ENCODE peak calls at places on chromosomes 13 and 19, in ten cellular contexts. One of them, this sample, is unnamed.

GRCh38 chr19:52585101-52585500 is 15.0 kb downstream of the ZNF701 start:
- DNase-seq in left ventricle myocardium inferior: no peak
- DNase-seq in brain microvascular endothelial cell: no peak
- DNase-seq in ascending aorta: no peak
- DNase-seq in mucosa of descending colon: no peak
- DNase-seq in NCI-H2081: no peak
- DNase-seq in T-helper 9 cell: no peak
- DNase-seq in AG04450: no peak
- DNase-seq in NB4: no peak
- DNase-seq in hepatic stellate cell: no peak
- DNase-seq in this sample: no peak

GRCh38 chr19:5255602-5256231 is 84.9 kb downstream of the PTPRS start:
- DNase-seq in left ventricle myocardium inferior: no peak
- DNase-seq in brain microvascular endothelial cell: no peak
- DNase-seq in ascending aorta: no peak
- DNase-seq in mucosa of descending colon: no peak
- DNase-seq in NCI-H2081: no peak
- DNase-seq in T-helper 9 cell: no peak
- DNase-seq in AG04450: no peak
- DNase-seq in NB4: no peak
- DNase-seq in hepatic stellate cell: no peak
- DNase-seq in this sample: no peak

GRCh38 chr19:5961969-5962945 is 15.7 kb downstream of the RANBP3 start:
- DNase-seq in left ventricle myocardium inferior: peak; percentile 43
- DNase-seq in brain microvascular endothelial cell: peak; percentile 62
- DNase-seq in ascending aorta: no peak
- DNase-seq in mucosa of descending colon: peak; percentile 72
- DNase-seq in NCI-H2081: peak; percentile 96
- DNase-seq in T-helper 9 cell: peak; percentile 61
- DNase-seq in AG04450: no peak
- DNase-seq in NB4: peak; percentile 53
- DNase-seq in hepatic stellate cell: peak; percentile 64
- DNase-seq in this sample: peak; percentile 80

GRCh38 chr13:113975416-113975815 is 1.5 kb upstream of the C13orf46 start:
- DNase-seq in left ventricle myocardium inferior: no peak
- DNase-seq in brain microvascular endothelial cell: no peak
- DNase-seq in ascending aorta: no peak
- DNase-seq in mucosa of descending colon: peak; percentile 18
- DNase-seq in NCI-H2081: no peak
- DNase-seq in T-helper 9 cell: no peak
- DNase-seq in AG04450: no peak
- DNase-seq in NB4: no peak
- DNase-seq in hepatic stellate cell: no peak
- DNase-seq in this sample: no peak

GRCh38 chr13:47708386-47708785 is 292.7 kb downstream of the SUCLA2 start:
- DNase-seq in left ventricle myocardium inferior: no peak
- DNase-seq in brain microvascular endothelial cell: peak; percentile 55
- DNase-seq in ascending aorta: no peak
- DNase-seq in mucosa of descending colon: no peak
- DNase-seq in NCI-H2081: no peak
- DNase-seq in T-helper 9 cell: no peak
- DNase-seq in AG04450: no peak
- DNase-seq in NB4: no peak
- DNase-seq in hepatic stellate cell: no peak
- DNase-seq in this sample: no peak

GRCh38 chr13:112744306-112745021 is 54.6 kb downstream of the ATP11A start:
- DNase-seq in left ventricle myocardium inferior: no peak
- DNase-seq in brain microvascular endothelial cell: no peak
- DNase-seq in ascending aorta: no peak
- DNase-seq in mucosa of descending colon: no peak
- DNase-seq in NCI-H2081: no peak
- DNase-seq in T-helper 9 cell: no peak
- DNase-seq in AG04450: no peak
- DNase-seq in NB4: no peak
- DNase-seq in hepatic stellate cell: no peak
- DNase-seq in this sample: no peak

GRCh38 chr19:49455729-49456128 is 2.7 kb downstream of the ALDH16A1 start:
- DNase-seq in left ventricle myocardium inferior: no peak
- DNase-seq in brain microvascular endothelial cell: no peak
- DNase-seq in ascending aorta: no peak
- DNase-seq in mucosa of descending colon: no peak
- DNase-seq in NCI-H2081: no peak
- DNase-seq in T-helper 9 cell: no peak
- DNase-seq in AG04450: no peak
- DNase-seq in NB4: no peak
- DNase-seq in hepatic stellate cell: no peak
- DNase-seq in this sample: no peak

GRCh38 chr13:45143346-45143751 is 23.0 kb downstream of the GTF2F2 start:
- DNase-seq in left ventricle myocardium inferior: no peak
- DNase-seq in brain microvascular endothelial cell: no peak
- DNase-seq in ascending aorta: no peak
- DNase-seq in mucosa of descending colon: no peak
- DNase-seq in NCI-H2081: no peak
- DNase-seq in T-helper 9 cell: no peak
- DNase-seq in AG04450: peak; percentile 41
- DNase-seq in NB4: no peak
- DNase-seq in hepatic stellate cell: no peak
- DNase-seq in this sample: no peak

GRCh38 chr19:53112286-53112685 is 9.1 kb upstream of the ZNF160 start:
- DNase-seq in left ventricle myocardium inferior: no peak
- DNase-seq in brain microvascular endothelial cell: peak; percentile 42
- DNase-seq in ascending aorta: no peak
- DNase-seq in mucosa of descending colon: no peak
- DNase-seq in NCI-H2081: no peak
- DNase-seq in T-helper 9 cell: no peak
- DNase-seq in AG04450: no peak
- DNase-seq in NB4: peak; percentile 6
- DNase-seq in hepatic stellate cell: no peak
- DNase-seq in this sample: no peak

GRCh38 chr19:39915101-39915847 is 19.2 kb downstream of the FCGBP start:
- DNase-seq in left ventricle myocardium inferior: no peak
- DNase-seq in brain microvascular endothelial cell: no peak
- DNase-seq in ascending aorta: no peak
- DNase-seq in mucosa of descending colon: no peak
- DNase-seq in NCI-H2081: no peak
- DNase-seq in T-helper 9 cell: no peak
- DNase-seq in AG04450: no peak
- DNase-seq in NB4: no peak
- DNase-seq in hepatic stellate cell: no peak
- DNase-seq in this sample: no peak

GRCh38 chr13:92804926-92805325 is 421.7 kb upstream of the GPC6 start:
- DNase-seq in left ventricle myocardium inferior: no peak
- DNase-seq in brain microvascular endothelial cell: no peak
- DNase-seq in ascending aorta: no peak
- DNase-seq in mucosa of descending colon: no peak
- DNase-seq in NCI-H2081: no peak
- DNase-seq in T-helper 9 cell: no peak
- DNase-seq in AG04450: no peak
- DNase-seq in NB4: no peak
- DNase-seq in hepatic stellate cell: no peak
- DNase-seq in this sample: no peak

GRCh38 chr19:43809762-43810696 is 7.8 kb upstream of the LYPD5 start:
- DNase-seq in left ventricle myocardium inferior: no peak
- DNase-seq in brain microvascular endothelial cell: peak; percentile 25
- DNase-seq in ascending aorta: no peak
- DNase-seq in mucosa of descending colon: no peak
- DNase-seq in NCI-H2081: peak; percentile 51
- DNase-seq in T-helper 9 cell: no peak
- DNase-seq in AG04450: peak; percentile 32
- DNase-seq in NB4: peak; percentile 60
- DNase-seq in hepatic stellate cell: peak; percentile 31
- DNase-seq in this sample: peak; percentile 64

GRCh38 chr13:21657538-21657937 is 13.3 kb upstream of the FGF9 start:
- DNase-seq in left ventricle myocardium inferior: no peak
- DNase-seq in brain microvascular endothelial cell: peak; percentile 80
- DNase-seq in ascending aorta: no peak
- DNase-seq in mucosa of descending colon: no peak
- DNase-seq in NCI-H2081: no peak
- DNase-seq in T-helper 9 cell: no peak
- DNase-seq in AG04450: peak; percentile 50
- DNase-seq in NB4: no peak
- DNase-seq in hepatic stellate cell: peak; percentile 56
- DNase-seq in this sample: no peak

GRCh38 chr19:13953021-13953531 is 767 bp downstream of the DCAF15 start:
- DNase-seq in left ventricle myocardium inferior: no peak
- DNase-seq in brain microvascular endothelial cell: no peak
- DNase-seq in ascending aorta: no peak
- DNase-seq in mucosa of descending colon: peak; percentile 78
- DNase-seq in NCI-H2081: no peak
- DNase-seq in T-helper 9 cell: no peak
- DNase-seq in AG04450: no peak
- DNase-seq in NB4: peak; percentile 31
- DNase-seq in hepatic stellate cell: peak; percentile 86
- DNase-seq in this sample: no peak

GRCh38 chr13:75870397-75870801 is 234.3 kb downstream of the LMO7 start:
- DNase-seq in left ventricle myocardium inferior: no peak
- DNase-seq in brain microvascular endothelial cell: no peak
- DNase-seq in ascending aorta: no peak
- DNase-seq in mucosa of descending colon: no peak
- DNase-seq in NCI-H2081: peak; percentile 17
- DNase-seq in T-helper 9 cell: no peak
- DNase-seq in AG04450: no peak
- DNase-seq in NB4: peak; percentile 33
- DNase-seq in hepatic stellate cell: no peak
- DNase-seq in this sample: peak; percentile 27

GRCh38 chr19:22783651-22784050 is 300 bp downstream of the ZNF99 start:
- DNase-seq in left ventricle myocardium inferior: no peak
- DNase-seq in brain microvascular endothelial cell: no peak
- DNase-seq in ascending aorta: no peak
- DNase-seq in mucosa of descending colon: no peak
- DNase-seq in NCI-H2081: no peak
- DNase-seq in T-helper 9 cell: no peak
- DNase-seq in AG04450: no peak
- DNase-seq in NB4: no peak
- DNase-seq in hepatic stellate cell: no peak
- DNase-seq in this sample: no peak

GRCh38 chr13:51435002-51435578 is 17.7 kb downstream of the INTS6 start:
- DNase-seq in left ventricle myocardium inferior: no peak
- DNase-seq in brain microvascular endothelial cell: no peak
- DNase-seq in ascending aorta: no peak
- DNase-seq in mucosa of descending colon: no peak
- DNase-seq in NCI-H2081: no peak
- DNase-seq in T-helper 9 cell: no peak
- DNase-seq in AG04450: no peak
- DNase-seq in NB4: peak; percentile 41
- DNase-seq in hepatic stellate cell: no peak
- DNase-seq in this sample: peak; percentile 42

GRCh38 chr13:43306364-43306763 is 283.0 kb downstream of the DNAJC15 start:
- DNase-seq in left ventricle myocardium inferior: no peak
- DNase-seq in brain microvascular endothelial cell: no peak
- DNase-seq in ascending aorta: no peak
- DNase-seq in mucosa of descending colon: no peak
- DNase-seq in NCI-H2081: no peak
- DNase-seq in T-helper 9 cell: no peak
- DNase-seq in AG04450: no peak
- DNase-seq in NB4: no peak
- DNase-seq in hepatic stellate cell: no peak
- DNase-seq in this sample: no peak

GRCh38 chr19:33293255-33294057 is 8.9 kb downstream of the CEBPA start:
- DNase-seq in left ventricle myocardium inferior: no peak
- DNase-seq in brain microvascular endothelial cell: peak; percentile 59
- DNase-seq in ascending aorta: no peak
- DNase-seq in mucosa of descending colon: peak; percentile 71
- DNase-seq in NCI-H2081: peak; percentile 39
- DNase-seq in T-helper 9 cell: no peak
- DNase-seq in AG04450: peak; percentile 26
- DNase-seq in NB4: peak; percentile 89
- DNase-seq in hepatic stellate cell: peak; percentile 78
- DNase-seq in this sample: no peak

GRCh38 chr19:43425567-43426392 is 11.1 kb downstream of the TEX101 start:
- DNase-seq in left ventricle myocardium inferior: no peak
- DNase-seq in brain microvascular endothelial cell: no peak
- DNase-seq in ascending aorta: no peak
- DNase-seq in mucosa of descending colon: peak; percentile 85
- DNase-seq in NCI-H2081: peak; percentile 30
- DNase-seq in T-helper 9 cell: no peak
- DNase-seq in AG04450: no peak
- DNase-seq in NB4: peak; percentile 26
- DNase-seq in hepatic stellate cell: no peak
- DNase-seq in this sample: no peak

GRCh38 chr13:71875823-71876222 is 8.8 kb upstream of the DACH1 start:
- DNase-seq in left ventricle myocardium inferior: no peak
- DNase-seq in brain microvascular endothelial cell: no peak
- DNase-seq in ascending aorta: no peak
- DNase-seq in mucosa of descending colon: no peak
- DNase-seq in NCI-H2081: no peak
- DNase-seq in T-helper 9 cell: no peak
- DNase-seq in AG04450: no peak
- DNase-seq in NB4: no peak
- DNase-seq in hepatic stellate cell: no peak
- DNase-seq in this sample: no peak

GRCh38 chr13:28137556-28137955 is 789 bp upstream of the PAN3 start:
- DNase-seq in left ventricle myocardium inferior: no peak
- DNase-seq in brain microvascular endothelial cell: no peak
- DNase-seq in ascending aorta: no peak
- DNase-seq in mucosa of descending colon: no peak
- DNase-seq in NCI-H2081: peak; percentile 53
- DNase-seq in T-helper 9 cell: no peak
- DNase-seq in AG04450: no peak
- DNase-seq in NB4: no peak
- DNase-seq in hepatic stellate cell: no peak
- DNase-seq in this sample: peak; percentile 69

GRCh38 chr19:50022823-50023222 is 2.3 kb downstream of the VRK3 start:
- DNase-seq in left ventricle myocardium inferior: no peak
- DNase-seq in brain microvascular endothelial cell: no peak
- DNase-seq in ascending aorta: no peak
- DNase-seq in mucosa of descending colon: no peak
- DNase-seq in NCI-H2081: no peak
- DNase-seq in T-helper 9 cell: no peak
- DNase-seq in AG04450: no peak
- DNase-seq in NB4: no peak
- DNase-seq in hepatic stellate cell: no peak
- DNase-seq in this sample: no peak

GRCh38 chr19:14113762-14114414 is 3.7 kb downstream of the PRKACA start:
- DNase-seq in left ventricle myocardium inferior: peak; percentile 42
- DNase-seq in brain microvascular endothelial cell: no peak
- DNase-seq in ascending aorta: no peak
- DNase-seq in mucosa of descending colon: peak; percentile 77
- DNase-seq in NCI-H2081: no peak
- DNase-seq in T-helper 9 cell: peak; percentile 55
- DNase-seq in AG04450: no peak
- DNase-seq in NB4: peak; percentile 49
- DNase-seq in hepatic stellate cell: no peak
- DNase-seq in this sample: no peak